ENCODE peak calls at places on chromosomes 1 and 21, in seven cellular contexts. One of them, this sample, is unnamed. For H3K4me1, the result is how much of the 10 kb centered on the place peaks cover.

GRCh38 chr1:41646186-41646585 is 161.7 kb upstream of the EDN2 start:
- DNase-seq in right atrium auricular region: no peak
- DNase-seq in CD8-positive, alpha-beta T cell: no peak
- DNase-seq in cardiac muscle cell: no peak
- DNase-seq in CD4-positive, CD25-positive, alpha-beta regulatory T cell: no peak
- DNase-seq in neuronal stem cell: no peak
- DNase-seq in PC-9: no peak
- DNase-seq in this sample: no peak

GRCh38 chr1:224058303-224058702 is 55.6 kb upstream of the FBXO28 start:
- DNase-seq in cardiac muscle cell: no peak
- DNase-seq in PC-9: peak
- DNase-seq in CD4-positive, CD25-positive, alpha-beta regulatory T cell: no peak
- DNase-seq in right atrium auricular region: no peak
- DNase-seq in CD8-positive, alpha-beta T cell: no peak
- DNase-seq in neuronal stem cell: no peak
- DNase-seq in this sample: no peak

GRCh38 chr1:153866045-153866850 is 56.5 kb downstream of the GATAD2B start:
- DNase-seq in neuronal stem cell: no peak
- DNase-seq in right atrium auricular region: no peak
- DNase-seq in CD4-positive, CD25-positive, alpha-beta regulatory T cell: no peak
- DNase-seq in PC-9: no peak
- DNase-seq in cardiac muscle cell: peak
- DNase-seq in CD8-positive, alpha-beta T cell: no peak
- DNase-seq in this sample: no peak

GRCh38 chr21:17848228-17848627 is 29.1 kb upstream of the C21orf91 start:
- DNase-seq in CD4-positive, CD25-positive, alpha-beta regulatory T cell: no peak
- DNase-seq in CD8-positive, alpha-beta T cell: no peak
- DNase-seq in right atrium auricular region: no peak
- DNase-seq in neuronal stem cell: no peak
- DNase-seq in PC-9: no peak
- DNase-seq in cardiac muscle cell: peak
- DNase-seq in this sample: no peak

GRCh38 chr1:42463906-42464305 is 820 bp downstream of the CCDC30 start:
- DNase-seq in right atrium auricular region: no peak
- DNase-seq in CD4-positive, CD25-positive, alpha-beta regulatory T cell: no peak
- DNase-seq in PC-9: no peak
- DNase-seq in cardiac muscle cell: no peak
- DNase-seq in CD8-positive, alpha-beta T cell: no peak
- DNase-seq in neuronal stem cell: no peak
- DNase-seq in this sample: no peak

GRCh38 chr1:233627823-233628222 is 13.9 kb downstream of the KCNK1 start:
- DNase-seq in neuronal stem cell: no peak
- DNase-seq in CD8-positive, alpha-beta T cell: no peak
- DNase-seq in cardiac muscle cell: no peak
- DNase-seq in right atrium auricular region: no peak
- DNase-seq in CD4-positive, CD25-positive, alpha-beta regulatory T cell: no peak
- DNase-seq in PC-9: peak
- DNase-seq in this sample: no peak

GRCh38 chr1:180610556-180611015 is 21.2 kb upstream of the XPR1 start:
- DNase-seq in PC-9: no peak
- DNase-seq in CD4-positive, CD25-positive, alpha-beta regulatory T cell: no peak
- DNase-seq in CD8-positive, alpha-beta T cell: no peak
- DNase-seq in right atrium auricular region: no peak
- DNase-seq in cardiac muscle cell: no peak
- DNase-seq in neuronal stem cell: no peak
- DNase-seq in this sample: no peak

GRCh38 chr1:151373196-151373595 is 691 bp upstream of the SELENBP1 start:
- DNase-seq in CD4-positive, CD25-positive, alpha-beta regulatory T cell: no peak
- DNase-seq in right atrium auricular region: no peak
- DNase-seq in cardiac muscle cell: no peak
- DNase-seq in PC-9: no peak
- DNase-seq in CD8-positive, alpha-beta T cell: no peak
- DNase-seq in neuronal stem cell: no peak
- DNase-seq in this sample: peak

GRCh38 chr21:21750124-21750825 is 752.1 kb downstream of the NCAM2 start:
- DNase-seq in neuronal stem cell: no peak
- DNase-seq in PC-9: no peak
- DNase-seq in CD8-positive, alpha-beta T cell: no peak
- DNase-seq in cardiac muscle cell: no peak
- DNase-seq in CD4-positive, CD25-positive, alpha-beta regulatory T cell: no peak
- DNase-seq in right atrium auricular region: no peak
- DNase-seq in this sample: no peak

GRCh38 chr1:219574484-219575087 is 38.3 kb downstream of the ZC3H11B start:
- DNase-seq in right atrium auricular region: no peak
- DNase-seq in PC-9: no peak
- DNase-seq in cardiac muscle cell: no peak
- DNase-seq in CD4-positive, CD25-positive, alpha-beta regulatory T cell: no peak
- DNase-seq in CD8-positive, alpha-beta T cell: no peak
- DNase-seq in neuronal stem cell: no peak
- DNase-seq in this sample: no peak

GRCh38 chr1:72282271-72282656 is at the start of gene NEGR1:
- DNase-seq in CD8-positive, alpha-beta T cell: peak
- DNase-seq in right atrium auricular region: peak
- DNase-seq in CD4-positive, CD25-positive, alpha-beta regulatory T cell: no peak
- DNase-seq in neuronal stem cell: peak
- DNase-seq in cardiac muscle cell: peak
- DNase-seq in PC-9: no peak
- DNase-seq in this sample: peak

GRCh38 chr1:239197871-239198270 is 188.5 kb upstream of the CHRM3 start:
- DNase-seq in right atrium auricular region: no peak
- DNase-seq in CD8-positive, alpha-beta T cell: no peak
- DNase-seq in PC-9: no peak
- DNase-seq in CD4-positive, CD25-positive, alpha-beta regulatory T cell: no peak
- DNase-seq in cardiac muscle cell: no peak
- DNase-seq in neuronal stem cell: no peak
- DNase-seq in this sample: no peak

GRCh38 chr1:64163972-64164371 is 39.5 kb upstream of the UBE2U start:
- DNase-seq in neuronal stem cell: peak
- DNase-seq in CD8-positive, alpha-beta T cell: no peak
- DNase-seq in CD4-positive, CD25-positive, alpha-beta regulatory T cell: no peak
- DNase-seq in PC-9: no peak
- DNase-seq in right atrium auricular region: no peak
- DNase-seq in cardiac muscle cell: peak
- DNase-seq in this sample: no peak

GRCh38 chr1:80731241-80731894 is 1069.4 kb upstream of the ADGRL2 start:
- DNase-seq in right atrium auricular region: no peak
- DNase-seq in CD4-positive, CD25-positive, alpha-beta regulatory T cell: no peak
- DNase-seq in PC-9: no peak
- DNase-seq in cardiac muscle cell: no peak
- DNase-seq in neuronal stem cell: no peak
- DNase-seq in CD8-positive, alpha-beta T cell: no peak
- DNase-seq in this sample: no peak

GRCh38 chr21:26070822-26071425 is 99.6 kb downstream of the APP start:
- DNase-seq in right atrium auricular region: no peak
- DNase-seq in CD4-positive, CD25-positive, alpha-beta regulatory T cell: no peak
- DNase-seq in CD8-positive, alpha-beta T cell: peak
- DNase-seq in cardiac muscle cell: peak
- DNase-seq in PC-9: no peak
- DNase-seq in neuronal stem cell: no peak
- DNase-seq in this sample: no peak

GRCh38 chr1:49527606-49528305 is 496.0 kb downstream of the AGBL4 start:
- DNase-seq in CD4-positive, CD25-positive, alpha-beta regulatory T cell: no peak
- DNase-seq in right atrium auricular region: no peak
- DNase-seq in neuronal stem cell: no peak
- DNase-seq in PC-9: no peak
- DNase-seq in CD8-positive, alpha-beta T cell: no peak
- DNase-seq in cardiac muscle cell: no peak
- DNase-seq in this sample: no peak

GRCh38 chr1:183730107-183730724 is 74.7 kb upstream of the RGL1 start:
- DNase-seq in CD4-positive, CD25-positive, alpha-beta regulatory T cell: no peak
- DNase-seq in right atrium auricular region: no peak
- DNase-seq in neuronal stem cell: no peak
- DNase-seq in CD8-positive, alpha-beta T cell: no peak
- DNase-seq in cardiac muscle cell: no peak
- DNase-seq in PC-9: no peak
- DNase-seq in this sample: no peak

GRCh38 chr1:19036701-19037605 is 80.5 kb upstream of the IFFO2 start:
- DNase-seq in cardiac muscle cell: no peak
- DNase-seq in PC-9: no peak
- DNase-seq in right atrium auricular region: no peak
- DNase-seq in neuronal stem cell: no peak
- DNase-seq in CD8-positive, alpha-beta T cell: no peak
- DNase-seq in CD4-positive, CD25-positive, alpha-beta regulatory T cell: no peak
- DNase-seq in this sample: no peak

GRCh38 chr1:18539171-18539570 is 58.4 kb downstream of the KLHDC7A start:
- DNase-seq in cardiac muscle cell: no peak
- DNase-seq in neuronal stem cell: no peak
- DNase-seq in CD4-positive, CD25-positive, alpha-beta regulatory T cell: no peak
- DNase-seq in CD8-positive, alpha-beta T cell: no peak
- DNase-seq in right atrium auricular region: peak
- DNase-seq in PC-9: no peak
- DNase-seq in this sample: peak

GRCh38 chr1:15852828-15853302 is 5.4 kb downstream of the SPEN start:
- DNase-seq in CD4-positive, CD25-positive, alpha-beta regulatory T cell: no peak
- DNase-seq in right atrium auricular region: no peak
- DNase-seq in cardiac muscle cell: no peak
- DNase-seq in PC-9: no peak
- DNase-seq in neuronal stem cell: no peak
- DNase-seq in CD8-positive, alpha-beta T cell: no peak
- DNase-seq in this sample: peak
- H3K4me1 ChIP-seq in CD4-positive, CD25-positive, alpha-beta regulatory T cell: under half
- H3K4me1 ChIP-seq in right atrium auricular region: under half
- H3K4me1 ChIP-seq in cardiac muscle cell: under half
- H3K4me1 ChIP-seq in PC-9: under half
- H3K4me1 ChIP-seq in neuronal stem cell: under half
- H3K4me1 ChIP-seq in CD8-positive, alpha-beta T cell: under half
- H3K4me1 ChIP-seq in this sample: under half

GRCh38 chr1:83762419-83762818 is 236.5 kb downstream of the TTLL7 start:
- DNase-seq in cardiac muscle cell: no peak
- DNase-seq in CD4-positive, CD25-positive, alpha-beta regulatory T cell: no peak
- DNase-seq in right atrium auricular region: no peak
- DNase-seq in neuronal stem cell: no peak
- DNase-seq in PC-9: no peak
- DNase-seq in CD8-positive, alpha-beta T cell: no peak
- DNase-seq in this sample: no peak

GRCh38 chr1:83763281-83764095 is 235.4 kb downstream of the TTLL7 start:
- DNase-seq in CD4-positive, CD25-positive, alpha-beta regulatory T cell: no peak
- DNase-seq in neuronal stem cell: no peak
- DNase-seq in CD8-positive, alpha-beta T cell: no peak
- DNase-seq in right atrium auricular region: no peak
- DNase-seq in cardiac muscle cell: no peak
- DNase-seq in PC-9: no peak
- DNase-seq in this sample: no peak

GRCh38 chr1:83761084-83761760 is 237.7 kb downstream of the TTLL7 start:
- DNase-seq in neuronal stem cell: no peak
- DNase-seq in CD4-positive, CD25-positive, alpha-beta regulatory T cell: no peak
- DNase-seq in PC-9: no peak
- DNase-seq in cardiac muscle cell: no peak
- DNase-seq in CD8-positive, alpha-beta T cell: no peak
- DNase-seq in right atrium auricular region: no peak
- DNase-seq in this sample: no peak

GRCh38 chr1:83760211-83760978 is 238.5 kb downstream of the TTLL7 start:
- DNase-seq in right atrium auricular region: no peak
- DNase-seq in CD8-positive, alpha-beta T cell: no peak
- DNase-seq in PC-9: no peak
- DNase-seq in CD4-positive, CD25-positive, alpha-beta regulatory T cell: no peak
- DNase-seq in neuronal stem cell: no peak
- DNase-seq in cardiac muscle cell: no peak
- DNase-seq in this sample: no peak

DNA sequence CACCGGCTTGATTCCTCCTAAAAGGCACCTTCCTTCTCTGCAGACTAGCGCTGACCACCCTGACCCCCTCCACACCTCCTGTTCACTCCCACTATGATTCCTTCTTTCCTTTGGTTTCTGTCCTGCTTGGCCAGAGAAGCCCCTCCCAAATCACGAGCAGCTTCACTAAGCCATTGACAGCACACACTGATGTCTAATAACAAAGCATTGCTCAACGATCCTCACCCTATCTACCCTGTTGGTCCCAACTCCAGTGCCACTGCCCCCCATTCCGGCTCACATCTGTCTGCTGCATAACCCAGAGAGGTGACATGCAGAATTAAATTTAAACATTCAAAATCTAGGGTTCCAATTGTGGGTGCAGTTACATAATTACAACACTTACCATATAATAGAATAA is 237.0 kb downstream of the TTLL7 start:
- DNase-seq in cardiac muscle cell: no peak
- DNase-seq in neuronal stem cell: no peak
- DNase-seq in PC-9: no peak
- DNase-seq in CD8-positive, alpha-beta T cell: no peak
- DNase-seq in CD4-positive, CD25-positive, alpha-beta regulatory T cell: no peak
- DNase-seq in right atrium auricular region: no peak
- DNase-seq in this sample: no peak
- H3K4me1 ChIP-seq in cardiac muscle cell: under half
- H3K4me1 ChIP-seq in neuronal stem cell: under half
- H3K4me1 ChIP-seq in PC-9: under half
- H3K4me1 ChIP-seq in CD8-positive, alpha-beta T cell: under half
- H3K4me1 ChIP-seq in CD4-positive, CD25-positive, alpha-beta regulatory T cell: under half
- H3K4me1 ChIP-seq in right atrium auricular region: under half
- H3K4me1 ChIP-seq in this sample: under half

GRCh38 chr1:115300087-115300856 is 37.8 kb downstream of the NGF start:
- DNase-seq in CD4-positive, CD25-positive, alpha-beta regulatory T cell: no peak
- DNase-seq in right atrium auricular region: no peak
- DNase-seq in cardiac muscle cell: no peak
- DNase-seq in PC-9: peak
- DNase-seq in neuronal stem cell: peak
- DNase-seq in CD8-positive, alpha-beta T cell: no peak
- DNase-seq in this sample: no peak
- H3K4me1 ChIP-seq in CD4-positive, CD25-positive, alpha-beta regulatory T cell: under half
- H3K4me1 ChIP-seq in right atrium auricular region: under half
- H3K4me1 ChIP-seq in cardiac muscle cell: under half
- H3K4me1 ChIP-seq in PC-9: under half
- H3K4me1 ChIP-seq in neuronal stem cell: under half
- H3K4me1 ChIP-seq in CD8-positive, alpha-beta T cell: under half
- H3K4me1 ChIP-seq in this sample: under half

GRCh38 chr1:25621876-25622275 is 5.3 kb downstream of the MAN1C1 start:
- DNase-seq in neuronal stem cell: no peak
- DNase-seq in CD4-positive, CD25-positive, alpha-beta regulatory T cell: no peak
- DNase-seq in right atrium auricular region: no peak
- DNase-seq in cardiac muscle cell: no peak
- DNase-seq in PC-9: no peak
- DNase-seq in CD8-positive, alpha-beta T cell: no peak
- DNase-seq in this sample: no peak

GRCh38 chr1:25619101-25619890 is 2.7 kb downstream of the MAN1C1 start:
- DNase-seq in right atrium auricular region: no peak
- DNase-seq in PC-9: no peak
- DNase-seq in neuronal stem cell: peak
- DNase-seq in CD8-positive, alpha-beta T cell: peak
- DNase-seq in CD4-positive, CD25-positive, alpha-beta regulatory T cell: peak
- DNase-seq in cardiac muscle cell: peak
- DNase-seq in this sample: peak

GRCh38 chr1:25618433-25618808 is 1.8 kb downstream of the MAN1C1 start:
- DNase-seq in right atrium auricular region: no peak
- DNase-seq in CD8-positive, alpha-beta T cell: no peak
- DNase-seq in neuronal stem cell: no peak
- DNase-seq in cardiac muscle cell: no peak
- DNase-seq in CD4-positive, CD25-positive, alpha-beta regulatory T cell: no peak
- DNase-seq in PC-9: no peak
- DNase-seq in this sample: no peak

GRCh38 chr1:25620701-25621350 is 4.2 kb downstream of the MAN1C1 start:
- DNase-seq in right atrium auricular region: no peak
- DNase-seq in neuronal stem cell: no peak
- DNase-seq in CD8-positive, alpha-beta T cell: no peak
- DNase-seq in CD4-positive, CD25-positive, alpha-beta regulatory T cell: no peak
- DNase-seq in PC-9: no peak
- DNase-seq in cardiac muscle cell: no peak
- DNase-seq in this sample: no peak

DNA sequence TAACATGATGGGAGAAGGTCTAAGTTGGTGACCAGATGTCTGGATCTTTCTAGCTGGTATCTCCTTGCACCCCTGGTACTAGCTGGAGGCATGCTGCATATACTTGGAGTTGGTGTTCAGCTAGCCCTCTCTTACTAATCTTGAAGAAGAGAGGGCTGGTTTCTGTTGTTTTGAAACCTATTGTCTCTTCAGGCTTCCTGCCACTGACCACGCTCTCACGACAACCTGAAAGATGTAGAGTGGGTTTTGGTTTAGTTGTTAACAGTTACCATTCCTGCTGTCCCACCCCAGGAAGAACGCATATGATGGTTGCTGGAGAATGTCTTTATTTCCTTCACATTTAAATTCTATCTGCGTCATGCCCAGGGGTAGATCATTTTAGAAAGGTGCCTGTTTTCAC is 3.6 kb downstream of the MAN1C1 start:
- DNase-seq in neuronal stem cell: no peak
- DNase-seq in right atrium auricular region: no peak
- DNase-seq in CD4-positive, CD25-positive, alpha-beta regulatory T cell: no peak
- DNase-seq in cardiac muscle cell: no peak
- DNase-seq in PC-9: no peak
- DNase-seq in CD8-positive, alpha-beta T cell: no peak
- DNase-seq in this sample: no peak
- H3K4me1 ChIP-seq in neuronal stem cell: under half
- H3K4me1 ChIP-seq in right atrium auricular region: under half
- H3K4me1 ChIP-seq in CD4-positive, CD25-positive, alpha-beta regulatory T cell: half or more
- H3K4me1 ChIP-seq in cardiac muscle cell: under half
- H3K4me1 ChIP-seq in PC-9: under half
- H3K4me1 ChIP-seq in CD8-positive, alpha-beta T cell: half or more
- H3K4me1 ChIP-seq in this sample: under half